ENCODE peak calls at places on chromosomes 1 and 21, in seven cellular contexts. One of them, this sample, is unnamed.

GRCh38 chr1:61910035-61910434 is 167.8 kb downstream of the PATJ start:
- DNase-seq in stimulated activated CD4-positive, alpha-beta T cell treated with anti-CD3 and anti-CD28 coated beads, Interleukin-15, amount 100 ng/mL, for 1 hour: no peak
- DNase-seq in lung: no peak
- DNase-seq in CD8-positive, alpha-beta T cell: no peak
- DNase-seq in NCI-H1092 treated with DMSO at 0.1 percent for 48 hours: no peak
- DNase-seq in GM19239: no peak
- DNase-seq in fibroblast of villous mesenchyme: no peak
- DNase-seq in this sample: no peak

GRCh38 chr1:24910751-24911650 is 19.1 kb downstream of the RUNX3 start:
- DNase-seq in CD8-positive, alpha-beta T cell: peak
- DNase-seq in stimulated activated CD4-positive, alpha-beta T cell treated with anti-CD3 and anti-CD28 coated beads, Interleukin-15, amount 100 ng/mL, for 1 hour: peak
- DNase-seq in GM19239: no peak
- DNase-seq in fibroblast of villous mesenchyme: peak
- DNase-seq in lung: no peak
- DNase-seq in NCI-H1092 treated with DMSO at 0.1 percent for 48 hours: no peak
- DNase-seq in this sample: peak

GRCh38 chr1:20083178-20083944 is 13.4 kb downstream of the PLA2G5 start:
- DNase-seq in stimulated activated CD4-positive, alpha-beta T cell treated with anti-CD3 and anti-CD28 coated beads, Interleukin-15, amount 100 ng/mL, for 1 hour: no peak
- DNase-seq in GM19239: no peak
- DNase-seq in NCI-H1092 treated with DMSO at 0.1 percent for 48 hours: no peak
- DNase-seq in CD8-positive, alpha-beta T cell: no peak
- DNase-seq in fibroblast of villous mesenchyme: no peak
- DNase-seq in lung: no peak
- DNase-seq in this sample: no peak

GRCh38 chr1:47433453-47434050 is 4.3 kb upstream of the FOXD2 start:
- DNase-seq in GM19239: no peak
- DNase-seq in NCI-H1092 treated with DMSO at 0.1 percent for 48 hours: no peak
- DNase-seq in lung: no peak
- DNase-seq in CD8-positive, alpha-beta T cell: no peak
- DNase-seq in stimulated activated CD4-positive, alpha-beta T cell treated with anti-CD3 and anti-CD28 coated beads, Interleukin-15, amount 100 ng/mL, for 1 hour: no peak
- DNase-seq in fibroblast of villous mesenchyme: no peak
- DNase-seq in this sample: no peak

GRCh38 chr21:45835301-45836267 is 146.0 kb upstream of the COL6A1 start:
- DNase-seq in stimulated activated CD4-positive, alpha-beta T cell treated with anti-CD3 and anti-CD28 coated beads, Interleukin-15, amount 100 ng/mL, for 1 hour: no peak
- DNase-seq in lung: no peak
- DNase-seq in CD8-positive, alpha-beta T cell: no peak
- DNase-seq in NCI-H1092 treated with DMSO at 0.1 percent for 48 hours: no peak
- DNase-seq in GM19239: no peak
- DNase-seq in fibroblast of villous mesenchyme: no peak
- DNase-seq in this sample: no peak

GRCh38 chr1:64476251-64476952 is 6.5 kb downstream of the CACHD1 start:
- DNase-seq in stimulated activated CD4-positive, alpha-beta T cell treated with anti-CD3 and anti-CD28 coated beads, Interleukin-15, amount 100 ng/mL, for 1 hour: no peak
- DNase-seq in lung: no peak
- DNase-seq in CD8-positive, alpha-beta T cell: no peak
- DNase-seq in fibroblast of villous mesenchyme: peak
- DNase-seq in NCI-H1092 treated with DMSO at 0.1 percent for 48 hours: no peak
- DNase-seq in GM19239: no peak
- DNase-seq in this sample: no peak

GRCh38 chr1:24765308-24765988 is 20.2 kb downstream of the CLIC4 start:
- DNase-seq in NCI-H1092 treated with DMSO at 0.1 percent for 48 hours: no peak
- DNase-seq in stimulated activated CD4-positive, alpha-beta T cell treated with anti-CD3 and anti-CD28 coated beads, Interleukin-15, amount 100 ng/mL, for 1 hour: no peak
- DNase-seq in fibroblast of villous mesenchyme: peak
- DNase-seq in GM19239: no peak
- DNase-seq in lung: no peak
- DNase-seq in CD8-positive, alpha-beta T cell: no peak
- DNase-seq in this sample: no peak

GRCh38 chr21:42040411-42041180 is 30.4 kb upstream of the ZBTB21 start:
- DNase-seq in NCI-H1092 treated with DMSO at 0.1 percent for 48 hours: no peak
- DNase-seq in CD8-positive, alpha-beta T cell: no peak
- DNase-seq in lung: no peak
- DNase-seq in fibroblast of villous mesenchyme: peak
- DNase-seq in stimulated activated CD4-positive, alpha-beta T cell treated with anti-CD3 and anti-CD28 coated beads, Interleukin-15, amount 100 ng/mL, for 1 hour: no peak
- DNase-seq in GM19239: no peak
- DNase-seq in this sample: peak

GRCh38 chr1:923131-923990 is at the start of gene SAMD11:
- DNase-seq in NCI-H1092 treated with DMSO at 0.1 percent for 48 hours: peak
- DNase-seq in GM19239: no peak
- DNase-seq in stimulated activated CD4-positive, alpha-beta T cell treated with anti-CD3 and anti-CD28 coated beads, Interleukin-15, amount 100 ng/mL, for 1 hour: peak
- DNase-seq in lung: peak
- DNase-seq in fibroblast of villous mesenchyme: peak
- DNase-seq in CD8-positive, alpha-beta T cell: peak
- DNase-seq in this sample: peak

GRCh38 chr21:39098696-39099111 is 84.5 kb downstream of the PSMG1 start:
- DNase-seq in fibroblast of villous mesenchyme: peak
- DNase-seq in CD8-positive, alpha-beta T cell: no peak
- DNase-seq in lung: no peak
- DNase-seq in NCI-H1092 treated with DMSO at 0.1 percent for 48 hours: no peak
- DNase-seq in GM19239: no peak
- DNase-seq in stimulated activated CD4-positive, alpha-beta T cell treated with anti-CD3 and anti-CD28 coated beads, Interleukin-15, amount 100 ng/mL, for 1 hour: no peak
- DNase-seq in this sample: no peak

GRCh38 chr1:10530756-10531155 is 56.0 kb downstream of the PEX14 start:
- DNase-seq in GM19239: no peak
- DNase-seq in CD8-positive, alpha-beta T cell: no peak
- DNase-seq in lung: no peak
- DNase-seq in NCI-H1092 treated with DMSO at 0.1 percent for 48 hours: no peak
- DNase-seq in stimulated activated CD4-positive, alpha-beta T cell treated with anti-CD3 and anti-CD28 coated beads, Interleukin-15, amount 100 ng/mL, for 1 hour: no peak
- DNase-seq in fibroblast of villous mesenchyme: peak
- DNase-seq in this sample: no peak

GRCh38 chr1:44849575-44850132 is 6.6 kb upstream of the PTCH2 start:
- DNase-seq in fibroblast of villous mesenchyme: no peak
- DNase-seq in GM19239: no peak
- DNase-seq in lung: no peak
- DNase-seq in NCI-H1092 treated with DMSO at 0.1 percent for 48 hours: no peak
- DNase-seq in CD8-positive, alpha-beta T cell: no peak
- DNase-seq in stimulated activated CD4-positive, alpha-beta T cell treated with anti-CD3 and anti-CD28 coated beads, Interleukin-15, amount 100 ng/mL, for 1 hour: no peak
- DNase-seq in this sample: no peak

GRCh38 chr1:88979749-88980116 is 12.7 kb downstream of the KYAT3 start:
- DNase-seq in lung: no peak
- DNase-seq in GM19239: no peak
- DNase-seq in stimulated activated CD4-positive, alpha-beta T cell treated with anti-CD3 and anti-CD28 coated beads, Interleukin-15, amount 100 ng/mL, for 1 hour: no peak
- DNase-seq in NCI-H1092 treated with DMSO at 0.1 percent for 48 hours: no peak
- DNase-seq in CD8-positive, alpha-beta T cell: no peak
- DNase-seq in fibroblast of villous mesenchyme: no peak
- DNase-seq in this sample: no peak

GRCh38 chr1:215282557-215282956 is 200.0 kb downstream of the KCNK2 start:
- DNase-seq in NCI-H1092 treated with DMSO at 0.1 percent for 48 hours: no peak
- DNase-seq in GM19239: no peak
- DNase-seq in lung: no peak
- DNase-seq in CD8-positive, alpha-beta T cell: no peak
- DNase-seq in stimulated activated CD4-positive, alpha-beta T cell treated with anti-CD3 and anti-CD28 coated beads, Interleukin-15, amount 100 ng/mL, for 1 hour: no peak
- DNase-seq in fibroblast of villous mesenchyme: no peak
- DNase-seq in this sample: no peak

GRCh38 chr1:73327180-73327793 is 870.7 kb downstream of the LRRIQ3 start:
- DNase-seq in NCI-H1092 treated with DMSO at 0.1 percent for 48 hours: no peak
- DNase-seq in GM19239: no peak
- DNase-seq in fibroblast of villous mesenchyme: no peak
- DNase-seq in stimulated activated CD4-positive, alpha-beta T cell treated with anti-CD3 and anti-CD28 coated beads, Interleukin-15, amount 100 ng/mL, for 1 hour: no peak
- DNase-seq in lung: no peak
- DNase-seq in CD8-positive, alpha-beta T cell: no peak
- DNase-seq in this sample: no peak